ENCODE peak calls at places on chromosomes 12 and 14, in five cellular contexts. E is GM12878, Q is K562, W is HepG2, N is NT2/D1. H is an unnamed sample.

GRCh38 chr12:75236206-75236605 is 26.6 kb upstream of the KCNC2 start:
- DNase-seq in E (no peak), Q (no peak), W (no peak), N (no peak), H (no peak)

GRCh38 chr14:80521456-80521855 is 310.2 kb upstream of the DIO2 start:
- DNase-seq in E (no peak), Q (no peak), W (no peak), N (no peak), H (no peak)

GRCh38 chr12:53939141-53940108 is 794 bp downstream of the HOXC13 start:
- DNase-seq in E (no peak), Q (no peak), W (peak), N (peak), H (no peak)

GRCh38 chr14:52077261-52077984 is 8.6 kb upstream of the NID2 start:
- DNase-seq in E (no peak), Q (no peak), W (no peak), N (no peak), H (no peak)

GRCh38 chr14:105890474-105891220 is 364.3 kb downstream of the TMEM121 start:
- DNase-seq in E (no peak), Q (peak), W (no peak), N (no peak), H (no peak)

GRCh38 chr12:2958432-2959193 is 584 bp upstream of the TEAD4 start:
- DNase-seq in E (no peak), Q (peak), W (peak), N (peak), H (peak)

GRCh38 chr14:29799718-29800117 is 127.9 kb downstream of the PRKD1 start:
- DNase-seq in E (peak), Q (no peak), W (no peak), N (no peak), H (no peak)

GRCh38 chr12:80441921-80442320 is 2.1 kb upstream of the PTPRQ start:
- DNase-seq in E (no peak), Q (no peak), W (no peak), N (no peak), H (no peak)

GRCh38 chr14:68268719-68269118 is 449.1 kb downstream of the RAD51B start:
- DNase-seq in E (no peak), Q (no peak), W (no peak), N (no peak), H (no peak)

GRCh38 chr12:28578361-28578760 is 388.1 kb downstream of the CCDC91 start:
- DNase-seq in E (no peak), Q (no peak), W (no peak), N (no peak), H (no peak)

GRCh38 chr14:23183479-23183878 is at the start of gene SLC7A8:
- DNase-seq in E (no peak), Q (no peak), W (no peak), N (no peak), H (peak)

GRCh38 chr12:96258451-96258933 is 64.3 kb downstream of the ELK3 start:
- DNase-seq in E (no peak), Q (no peak), W (no peak), N (no peak), H (no peak)

GRCh38 chr14:62189698-62190097 is 427.5 kb downstream of the SNAPC1 start:
- DNase-seq in E (no peak), Q (no peak), W (no peak), N (no peak), H (no peak)

GRCh38 chr14:59844414-59844813 is 26.2 kb downstream of the RTN1 start:
- DNase-seq in E (no peak), Q (no peak), W (no peak), N (no peak), H (no peak)

GRCh38 chr14:50943943-50944646 is at the start of gene PYGL:
- DNase-seq in E (no peak), Q (peak), W (peak), N (no peak), H (peak)

GRCh38 chr12:27524489-27524835 is 456 bp downstream of the PPFIBP1 start:
- DNase-seq in E (no peak), Q (no peak), W (no peak), N (no peak), H (no peak)

GRCh38 chr14:106044515-106044914 is 518.1 kb downstream of the TMEM121 start:
- DNase-seq in E (no peak), Q (no peak), W (no peak), N (no peak), H (no peak)

GRCh38 chr12:113757223-113758002 is 208.7 kb downstream of the RBM19 start:
- DNase-seq in E (no peak), Q (no peak), W (no peak), N (no peak), H (peak)

GRCh38 chr12:12467701-12468218 is 94.9 kb downstream of the DUSP16 start:
- DNase-seq in E (no peak), Q (no peak), W (no peak), N (no peak), H (no peak)

GRCh38 chr14:94370524-94370910 is 17.9 kb downstream of the SERPINA1 start:
- DNase-seq in E (no peak), Q (no peak), W (no peak), N (no peak), H (no peak)

GRCh38 chr14:60276347-60276746 is 27.3 kb downstream of the PPM1A start:
- DNase-seq in E (no peak), Q (no peak), W (no peak), N (no peak), H (no peak)

GRCh38 chr12:92759634-92760268 is 57.0 kb downstream of the PLEKHG7 start:
- DNase-seq in E (no peak), Q (peak), W (no peak), N (no peak), H (peak)

GRCh38 chr12:105705765-105706164 is 375.3 kb downstream of the C12orf75 start:
- DNase-seq in E (no peak), Q (peak), W (peak), N (peak), H (peak)

GRCh38 chr12:121087467-121088207 is 45.0 kb upstream of the P2RX7 start:
- DNase-seq in E (no peak), Q (no peak), W (no peak), N (no peak), H (no peak)

GRCh38 chr12:19833775-19834501 is 394.6 kb downstream of the AEBP2 start:
- DNase-seq in E (no peak), Q (no peak), W (no peak), N (peak), H (no peak)

GRCh38 chr14:102138535-102138934 is 1.2 kb upstream of the WDR20 start:
- DNase-seq in E (no peak), Q (no peak), W (no peak), N (no peak), H (no peak)

GRCh38 chr12:101876861-101877815 is at the start of gene DRAM1:
- DNase-seq in E (no peak), Q (peak), W (peak), N (peak), H (peak)

GRCh38 chr14:94345344-94346072 is 22.4 kb upstream of the SERPINA6 start:
- DNase-seq in E (no peak), Q (no peak), W (peak), N (no peak), H (peak)

GRCh38 chr14:73263606-73264005 is 26.3 kb downstream of the PAPLN start:
- DNase-seq in E (no peak), Q (no peak), W (no peak), N (no peak), H (no peak)

GRCh38 chr12:96399081-96399918 is 939 bp downstream of the CDK17 start:
- DNase-seq in E (peak), Q (peak), W (peak), N (no peak), H (no peak)

DNA sequence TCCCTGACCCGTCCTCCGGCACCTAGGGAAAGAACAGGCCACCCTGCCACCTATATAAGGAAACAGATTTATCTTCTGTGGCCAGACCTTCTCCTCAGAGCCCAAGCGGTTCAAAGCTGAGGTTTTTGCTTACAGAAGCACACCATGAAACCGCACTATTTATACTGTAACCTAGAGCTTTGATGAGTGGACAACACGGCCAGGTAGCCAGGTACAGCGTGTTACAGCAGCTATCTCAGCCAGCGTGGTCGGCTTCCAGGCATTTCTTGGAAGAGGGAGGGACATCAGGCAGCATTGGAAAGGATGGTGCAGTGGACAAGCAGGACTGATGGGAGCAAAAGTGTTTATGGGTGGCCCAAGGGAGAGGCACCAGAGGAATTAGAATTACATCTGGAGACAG is 34.4 kb downstream of the TTC7B start:
- DNase-seq in E (no peak), Q (no peak), W (no peak), N (no peak), H (no peak)
- TF ChIP-seq ZNF274 in E (no peak), Q (no peak), W (no peak), N (no peak), H (no peak)

GRCh38 chr14:104800600-104801283 is at the start of gene ZBTB42:
- DNase-seq in E (no peak), Q (no peak), W (peak), N (no peak), H (no peak)
- TF ChIP-seq ZNF274 in E (no peak), Q (no peak), W (no peak), N (no peak), H (no peak)

GRCh38 chr14:83140756-83141155 is 1607.1 kb upstream of the SEL1L start:
- DNase-seq in E (no peak), Q (no peak), W (no peak), N (no peak), H (no peak)
- TF ChIP-seq ZNF274 in E (no peak), Q (no peak), W (no peak), N (no peak), H (no peak)

GRCh38 chr14:57982802-57983201 is 116.9 kb upstream of the SLC35F4 start:
- DNase-seq in E (no peak), Q (no peak), W (no peak), N (no peak), H (no peak)
- TF ChIP-seq ZNF274 in E (no peak), Q (no peak), W (no peak), N (no peak), H (no peak)